ENCODE peak calls at places on chromosomes 3 and 15, in ten cellular contexts. One of them, this sample, is unnamed.

GRCh38 chr3:12768579-12769527 is 9.8 kb upstream of the TMEM40 start:
- DNase-seq in cardiac fibroblast: no peak
- DNase-seq in A549: no peak
- DNase-seq in GM23338: peak
- DNase-seq in kidney: no peak
- DNase-seq in heart right ventricle: no peak
- DNase-seq in HFF-Myc: no peak
- DNase-seq in GM12865: no peak
- DNase-seq in cardiac muscle cell: no peak
- DNase-seq in thoracic aorta: no peak
- DNase-seq in this sample: no peak

GRCh38 chr3:10635446-10636076 is 130.2 kb upstream of the ATP2B2 start:
- DNase-seq in thoracic aorta: no peak
- DNase-seq in heart right ventricle: no peak
- DNase-seq in kidney: no peak
- DNase-seq in GM23338: no peak
- DNase-seq in cardiac muscle cell: no peak
- DNase-seq in GM12865: no peak
- DNase-seq in HFF-Myc: no peak
- DNase-seq in A549: no peak
- DNase-seq in cardiac fibroblast: no peak
- DNase-seq in this sample: no peak

GRCh38 chr15:77617507-77618285 is 15.0 kb downstream of the LINGO1 start:
- DNase-seq in kidney: no peak
- DNase-seq in A549: peak
- DNase-seq in GM12865: no peak
- DNase-seq in thoracic aorta: no peak
- DNase-seq in cardiac muscle cell: no peak
- DNase-seq in heart right ventricle: no peak
- DNase-seq in GM23338: peak
- DNase-seq in cardiac fibroblast: no peak
- DNase-seq in HFF-Myc: no peak
- DNase-seq in this sample: peak

GRCh38 chr15:67383903-67384302 is 129.3 kb downstream of the IQCH start:
- DNase-seq in thoracic aorta: no peak
- DNase-seq in GM12865: no peak
- DNase-seq in cardiac muscle cell: peak
- DNase-seq in HFF-Myc: no peak
- DNase-seq in GM23338: no peak
- DNase-seq in A549: peak
- DNase-seq in kidney: no peak
- DNase-seq in heart right ventricle: no peak
- DNase-seq in cardiac fibroblast: peak
- DNase-seq in this sample: peak

GRCh38 chr15:58247803-58248503 is 109.8 kb downstream of the AQP9 start:
- DNase-seq in heart right ventricle: peak
- DNase-seq in HFF-Myc: no peak
- DNase-seq in cardiac fibroblast: no peak
- DNase-seq in cardiac muscle cell: peak
- DNase-seq in GM23338: no peak
- DNase-seq in GM12865: no peak
- DNase-seq in A549: no peak
- DNase-seq in kidney: no peak
- DNase-seq in thoracic aorta: peak
- DNase-seq in this sample: peak

GRCh38 chr15:58951388-58952060 is 18.0 kb upstream of the SLTM start:
- DNase-seq in GM12865: no peak
- DNase-seq in GM23338: no peak
- DNase-seq in HFF-Myc: peak
- DNase-seq in kidney: no peak
- DNase-seq in thoracic aorta: no peak
- DNase-seq in heart right ventricle: no peak
- DNase-seq in cardiac fibroblast: peak
- DNase-seq in A549: no peak
- DNase-seq in cardiac muscle cell: peak
- DNase-seq in this sample: peak

GRCh38 chr3:13872451-13872850 is 7.4 kb downstream of the WNT7A start:
- DNase-seq in kidney: peak
- DNase-seq in GM23338: no peak
- DNase-seq in A549: no peak
- DNase-seq in HFF-Myc: no peak
- DNase-seq in heart right ventricle: no peak
- DNase-seq in GM12865: no peak
- DNase-seq in thoracic aorta: no peak
- DNase-seq in cardiac muscle cell: no peak
- DNase-seq in cardiac fibroblast: no peak
- DNase-seq in this sample: no peak

GRCh38 chr15:63041982-63042878 is at the start of gene TPM1:
- DNase-seq in A549: peak
- DNase-seq in HFF-Myc: no peak
- DNase-seq in GM12865: no peak
- DNase-seq in cardiac muscle cell: peak
- DNase-seq in kidney: peak
- DNase-seq in heart right ventricle: peak
- DNase-seq in thoracic aorta: peak
- DNase-seq in GM23338: peak
- DNase-seq in cardiac fibroblast: peak
- DNase-seq in this sample: peak

GRCh38 chr3:124565013-124565412 is 165.2 kb upstream of the UMPS start:
- DNase-seq in HFF-Myc: peak
- DNase-seq in kidney: no peak
- DNase-seq in cardiac fibroblast: peak
- DNase-seq in cardiac muscle cell: peak
- DNase-seq in A549: peak
- DNase-seq in thoracic aorta: no peak
- DNase-seq in GM12865: peak
- DNase-seq in GM23338: peak
- DNase-seq in heart right ventricle: peak
- DNase-seq in this sample: peak

GRCh38 chr15:56244811-56245576 is 1.3 kb upstream of the RFX7 start:
- DNase-seq in A549: no peak
- DNase-seq in cardiac muscle cell: no peak
- DNase-seq in GM23338: peak
- DNase-seq in GM12865: peak
- DNase-seq in heart right ventricle: no peak
- DNase-seq in thoracic aorta: no peak
- DNase-seq in cardiac fibroblast: no peak
- DNase-seq in HFF-Myc: no peak
- DNase-seq in kidney: peak
- DNase-seq in this sample: no peak

GRCh38 chr15:69305204-69305931 is 6.7 kb downstream of the PAQR5 start:
- DNase-seq in A549: peak
- DNase-seq in kidney: peak
- DNase-seq in heart right ventricle: peak
- DNase-seq in GM23338: peak
- DNase-seq in HFF-Myc: peak
- DNase-seq in GM12865: no peak
- DNase-seq in cardiac muscle cell: peak
- DNase-seq in thoracic aorta: peak
- DNase-seq in cardiac fibroblast: peak
- DNase-seq in this sample: peak

GRCh38 chr3:10155123-10155472 is 9.6 kb upstream of the IRAK2 start:
- DNase-seq in GM23338: no peak
- DNase-seq in GM12865: no peak
- DNase-seq in kidney: no peak
- DNase-seq in heart right ventricle: no peak
- DNase-seq in A549: no peak
- DNase-seq in thoracic aorta: no peak
- DNase-seq in HFF-Myc: no peak
- DNase-seq in cardiac muscle cell: no peak
- DNase-seq in cardiac fibroblast: no peak
- DNase-seq in this sample: no peak

DNA sequence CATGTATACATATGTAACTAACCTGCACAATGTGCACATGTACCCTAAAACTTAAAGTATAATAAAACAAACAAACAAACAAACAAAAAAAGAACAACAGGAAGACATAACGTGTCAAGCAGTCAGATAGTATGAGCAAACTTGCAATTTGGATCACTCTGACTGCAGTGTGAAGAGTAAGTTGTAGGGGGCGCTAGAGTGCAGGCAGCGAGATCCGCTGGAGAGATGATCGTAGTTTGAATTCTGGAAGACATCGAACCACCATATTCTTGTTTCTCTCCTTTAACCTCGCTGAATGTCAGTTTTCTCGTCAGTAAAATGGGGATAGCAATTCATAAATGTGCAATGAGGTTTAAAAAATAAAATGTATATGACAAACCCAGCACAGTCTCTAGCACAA is 165.2 kb upstream of the LMCD1 start:
- DNase-seq in GM23338: peak
- DNase-seq in heart right ventricle: no peak
- DNase-seq in cardiac muscle cell: no peak
- DNase-seq in cardiac fibroblast: no peak
- DNase-seq in HFF-Myc: no peak
- DNase-seq in thoracic aorta: no peak
- DNase-seq in GM12865: no peak
- DNase-seq in kidney: no peak
- DNase-seq in A549: peak
- DNase-seq in this sample: no peak
- TF ChIP-seq CTCF in GM23338: peak
- TF ChIP-seq CTCF in heart right ventricle: no peak
- TF ChIP-seq CTCF in cardiac muscle cell: peak
- TF ChIP-seq CTCF in cardiac fibroblast: no peak
- TF ChIP-seq CTCF in HFF-Myc: peak
- TF ChIP-seq CTCF in thoracic aorta: no peak
- TF ChIP-seq CTCF in GM12865: peak
- TF ChIP-seq CTCF in kidney: peak
- TF ChIP-seq CTCF in A549: no peak
- TF ChIP-seq CTCF in this sample: peak

GRCh38 chr15:26037369-26037768 is 174.2 kb upstream of the ATP10A start:
- DNase-seq in GM23338: no peak
- DNase-seq in heart right ventricle: no peak
- DNase-seq in GM12865: no peak
- DNase-seq in cardiac muscle cell: no peak
- DNase-seq in HFF-Myc: no peak
- DNase-seq in A549: no peak
- DNase-seq in cardiac fibroblast: peak
- DNase-seq in kidney: no peak
- DNase-seq in thoracic aorta: no peak
- DNase-seq in this sample: no peak
- TF ChIP-seq CTCF in GM23338: no peak
- TF ChIP-seq CTCF in heart right ventricle: no peak
- TF ChIP-seq CTCF in GM12865: no peak
- TF ChIP-seq CTCF in cardiac muscle cell: no peak
- TF ChIP-seq CTCF in HFF-Myc: no peak
- TF ChIP-seq CTCF in A549: no peak
- TF ChIP-seq CTCF in cardiac fibroblast: no peak
- TF ChIP-seq CTCF in kidney: no peak
- TF ChIP-seq CTCF in thoracic aorta: peak
- TF ChIP-seq CTCF in this sample: no peak

DNA sequence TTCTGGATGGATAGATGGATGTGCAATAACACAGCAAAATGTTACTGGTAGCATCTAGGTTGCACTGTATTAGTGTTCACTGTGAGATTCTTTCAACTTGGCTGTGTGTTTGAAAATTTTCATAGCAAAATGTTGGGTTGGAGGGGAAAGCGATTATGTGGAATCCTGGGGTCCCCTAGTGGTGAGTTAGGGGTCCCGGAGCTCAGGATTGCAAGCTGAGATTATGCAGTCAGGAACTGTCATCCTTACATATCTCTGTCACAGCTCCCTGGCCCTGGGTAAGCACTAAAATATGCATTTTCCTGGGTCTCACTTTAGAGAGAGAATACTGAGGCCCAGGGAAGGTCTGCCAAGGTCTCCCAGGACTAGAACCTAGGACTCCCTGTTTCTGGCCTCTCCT is 77.2 kb downstream of the CEMIP start:
- DNase-seq in cardiac fibroblast: no peak
- DNase-seq in cardiac muscle cell: no peak
- DNase-seq in GM23338: peak
- DNase-seq in GM12865: no peak
- DNase-seq in thoracic aorta: no peak
- DNase-seq in A549: no peak
- DNase-seq in HFF-Myc: no peak
- DNase-seq in kidney: no peak
- DNase-seq in heart right ventricle: no peak
- DNase-seq in this sample: no peak
- TF ChIP-seq CTCF in cardiac fibroblast: no peak
- TF ChIP-seq CTCF in cardiac muscle cell: peak
- TF ChIP-seq CTCF in GM23338: peak
- TF ChIP-seq CTCF in GM12865: peak
- TF ChIP-seq CTCF in thoracic aorta: no peak
- TF ChIP-seq CTCF in A549: peak
- TF ChIP-seq CTCF in HFF-Myc: peak
- TF ChIP-seq CTCF in kidney: no peak
- TF ChIP-seq CTCF in heart right ventricle: no peak
- TF ChIP-seq CTCF in this sample: peak

GRCh38 chr3:159127021-159127392 is 325.2 kb downstream of the MFSD1 start:
- DNase-seq in HFF-Myc: no peak
- DNase-seq in cardiac muscle cell: no peak
- DNase-seq in A549: no peak
- DNase-seq in GM12865: no peak
- DNase-seq in cardiac fibroblast: no peak
- DNase-seq in kidney: no peak
- DNase-seq in GM23338: no peak
- DNase-seq in thoracic aorta: no peak
- DNase-seq in heart right ventricle: no peak
- DNase-seq in this sample: no peak

GRCh38 chr3:159128628-159129027 is 326.8 kb downstream of the MFSD1 start:
- DNase-seq in HFF-Myc: no peak
- DNase-seq in cardiac muscle cell: peak
- DNase-seq in kidney: no peak
- DNase-seq in GM23338: no peak
- DNase-seq in thoracic aorta: no peak
- DNase-seq in GM12865: no peak
- DNase-seq in A549: peak
- DNase-seq in heart right ventricle: no peak
- DNase-seq in cardiac fibroblast: peak
- DNase-seq in this sample: peak

GRCh38 chr3:159131376-159131775 is 329.5 kb downstream of the MFSD1 start:
- DNase-seq in kidney: no peak
- DNase-seq in cardiac muscle cell: peak
- DNase-seq in heart right ventricle: no peak
- DNase-seq in cardiac fibroblast: no peak
- DNase-seq in thoracic aorta: no peak
- DNase-seq in GM23338: no peak
- DNase-seq in GM12865: no peak
- DNase-seq in A549: no peak
- DNase-seq in HFF-Myc: no peak
- DNase-seq in this sample: no peak

GRCh38 chr3:159126261-159127020 is 324.6 kb downstream of the MFSD1 start:
- DNase-seq in thoracic aorta: no peak
- DNase-seq in HFF-Myc: no peak
- DNase-seq in cardiac muscle cell: no peak
- DNase-seq in cardiac fibroblast: peak
- DNase-seq in GM23338: no peak
- DNase-seq in kidney: no peak
- DNase-seq in heart right ventricle: no peak
- DNase-seq in A549: no peak
- DNase-seq in GM12865: no peak
- DNase-seq in this sample: peak

DNA sequence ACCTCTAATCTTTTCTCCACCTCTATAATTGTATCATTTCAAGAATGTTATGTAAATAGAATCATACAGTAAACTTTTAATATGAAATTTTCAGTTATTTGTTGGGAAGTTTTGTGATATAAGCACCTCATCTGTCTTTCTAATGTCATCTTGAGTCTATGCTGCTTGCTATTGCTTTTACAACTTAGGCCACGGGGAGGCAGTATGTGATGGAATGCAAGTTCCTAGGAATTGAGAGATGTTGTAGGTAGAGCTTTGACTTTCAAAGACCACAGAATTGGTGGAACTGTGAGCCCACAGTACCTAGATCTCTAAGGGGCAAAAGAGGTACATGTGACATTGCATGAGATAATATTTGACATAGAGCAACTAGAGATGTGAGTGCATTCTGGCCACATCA is 328.3 kb downstream of the MFSD1 start:
- DNase-seq in cardiac fibroblast: peak
- DNase-seq in A549: peak
- DNase-seq in GM23338: peak
- DNase-seq in heart right ventricle: no peak
- DNase-seq in cardiac muscle cell: peak
- DNase-seq in HFF-Myc: no peak
- DNase-seq in kidney: no peak
- DNase-seq in GM12865: peak
- DNase-seq in thoracic aorta: no peak
- DNase-seq in this sample: no peak
- TF ChIP-seq CTCF in cardiac fibroblast: peak
- TF ChIP-seq CTCF in A549: peak
- TF ChIP-seq CTCF in GM23338: peak
- TF ChIP-seq CTCF in heart right ventricle: peak
- TF ChIP-seq CTCF in cardiac muscle cell: peak
- TF ChIP-seq CTCF in HFF-Myc: peak
- TF ChIP-seq CTCF in kidney: no peak
- TF ChIP-seq CTCF in GM12865: peak
- TF ChIP-seq CTCF in thoracic aorta: no peak
- TF ChIP-seq CTCF in this sample: peak